ENCODE peak calls at places on chromosomes 3 and 15, in six cellular contexts. M is K562, J is HCT116, T is SK-N-SH, W is H1, R is HepG2. F is an unnamed sample.

GRCh38 chr15:90000175-90000923 is 775 bp upstream of the ZNF710 start:
- DNase-seq in J (no peak), R (no peak), W (peak), T (peak), M (no peak), F (peak)

GRCh38 chr3:48795997-48796732 is 51.5 kb downstream of the PRKAR2A start:
- DNase-seq in T (no peak), R (no peak), W (no peak), M (no peak), J (no peak), F (no peak)

GRCh38 chr3:172627057-172627809 is 83.6 kb downstream of the NCEH1 start:
- DNase-seq in J (no peak), T (no peak), W (no peak), M (no peak), R (no peak), F (no peak)

GRCh38 chr3:132064114-132064513 is 29.3 kb upstream of the CPNE4 start:
- DNase-seq in T (no peak), W (no peak), J (no peak), M (no peak), R (no peak), F (no peak)

GRCh38 chr3:122810706-122811105 is 15.8 kb downstream of the SLC49A4 start:
- DNase-seq in W (no peak), M (no peak), J (no peak), T (no peak), R (no peak), F (no peak)

GRCh38 chr3:33054100-33055097 is 42.5 kb downstream of the GLB1 start:
- DNase-seq in W (no peak), R (no peak), M (peak), T (peak), J (no peak), F (no peak)

GRCh38 chr3:4817128-4817527 is 162.1 kb upstream of the BHLHE40 start:
- DNase-seq in R (no peak), M (no peak), W (no peak), J (no peak), T (no peak), F (no peak)

GRCh38 chr3:28467414-28467813 is 118.8 kb upstream of the AZI2 start:
- DNase-seq in J (no peak), T (no peak), W (no peak), M (no peak), R (no peak), F (no peak)

GRCh38 chr3:44012146-44012899 is 229.4 kb upstream of the TOPAZ1 start:
- DNase-seq in W (no peak), R (no peak), M (no peak), T (no peak), J (no peak), F (no peak)

GRCh38 chr3:151979914-151980313 is 106.5 kb downstream of the SUCNR1 start:
- DNase-seq in T (no peak), R (no peak), W (no peak), J (no peak), M (no peak), F (no peak)
- TF ChIP-seq JUND in T (no peak), R (no peak), W (no peak), J (no peak), M (no peak), F (no peak)

GRCh38 chr15:38667875-38668274 is 103.3 kb upstream of the RASGRP1 start:
- DNase-seq in R (no peak), T (no peak), J (no peak), M (no peak), W (no peak), F (no peak)
- TF ChIP-seq JUND in R (no peak), T (no peak), J (no peak), M (no peak), W (no peak), F (no peak)

GRCh38 chr15:67479781-67480180 is 41.1 kb upstream of the C15orf61 start:
- DNase-seq in W (no peak), J (no peak), T (peak), R (no peak), M (no peak), F (no peak)
- TF ChIP-seq JUND in W (no peak), J (no peak), T (no peak), R (no peak), M (no peak), F (no peak)

DNA sequence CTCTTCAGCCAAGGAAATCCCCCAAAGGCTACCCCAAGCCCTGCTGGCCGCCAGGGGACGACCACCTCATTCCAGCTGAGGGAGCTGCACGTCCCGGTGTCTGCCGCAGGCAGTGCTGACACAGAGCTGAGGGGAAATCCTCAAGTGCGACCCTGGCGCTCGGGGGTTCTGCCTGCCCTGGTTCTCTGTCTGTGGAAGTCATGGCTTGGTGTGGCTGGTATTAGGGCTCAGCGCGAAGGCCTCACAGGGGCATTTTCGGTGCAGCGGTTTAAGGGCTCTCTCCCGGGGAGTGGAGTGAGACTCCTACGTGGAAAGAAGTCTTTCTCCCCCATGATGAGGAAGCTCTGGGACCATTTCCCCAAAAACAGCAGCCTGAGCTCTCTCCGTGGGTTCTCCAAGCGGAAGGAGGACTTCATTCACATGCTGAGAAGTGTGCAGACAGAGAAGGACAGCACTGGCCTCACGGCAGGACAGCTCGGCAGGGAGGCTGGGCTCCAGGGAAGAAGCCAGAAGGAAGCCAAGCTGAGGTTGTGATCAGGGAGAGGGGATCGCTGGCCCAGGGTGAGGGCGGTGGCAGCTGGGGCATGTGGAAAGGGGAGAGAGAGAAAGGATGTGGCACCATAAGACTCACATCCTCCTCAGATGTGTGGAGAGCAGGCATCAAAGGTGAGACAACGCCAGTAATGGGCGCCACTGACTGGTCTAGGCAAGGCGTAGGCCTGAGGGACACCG is 48.6 kb downstream of the KLF15 start:
- DNase-seq in J (no peak), M (no peak), W (no peak), T (no peak), R (no peak), F (no peak)
- TF ChIP-seq JUND in J (no peak), M (no peak), W (no peak), T (no peak), R (no peak), F (no peak)

GRCh38 chr3:149479621-149480325 is 5.3 kb downstream of the TM4SF4 start:
- DNase-seq in R (no peak), W (no peak), M (no peak), J (no peak), T (no peak), F (no peak)

GRCh38 chr3:149475451-149476060 is 1.1 kb downstream of the TM4SF4 start:
- DNase-seq in R (no peak), J (no peak), W (no peak), M (no peak), T (no peak), F (no peak)

GRCh38 chr3:149481491-149481890 is 7.0 kb downstream of the TM4SF4 start:
- DNase-seq in W (no peak), T (no peak), M (no peak), R (no peak), J (no peak), F (no peak)

GRCh38 chr3:149476135-149476684 is 1.7 kb downstream of the TM4SF4 start:
- DNase-seq in T (no peak), W (no peak), R (no peak), M (no peak), J (no peak), F (no peak)

DNA sequence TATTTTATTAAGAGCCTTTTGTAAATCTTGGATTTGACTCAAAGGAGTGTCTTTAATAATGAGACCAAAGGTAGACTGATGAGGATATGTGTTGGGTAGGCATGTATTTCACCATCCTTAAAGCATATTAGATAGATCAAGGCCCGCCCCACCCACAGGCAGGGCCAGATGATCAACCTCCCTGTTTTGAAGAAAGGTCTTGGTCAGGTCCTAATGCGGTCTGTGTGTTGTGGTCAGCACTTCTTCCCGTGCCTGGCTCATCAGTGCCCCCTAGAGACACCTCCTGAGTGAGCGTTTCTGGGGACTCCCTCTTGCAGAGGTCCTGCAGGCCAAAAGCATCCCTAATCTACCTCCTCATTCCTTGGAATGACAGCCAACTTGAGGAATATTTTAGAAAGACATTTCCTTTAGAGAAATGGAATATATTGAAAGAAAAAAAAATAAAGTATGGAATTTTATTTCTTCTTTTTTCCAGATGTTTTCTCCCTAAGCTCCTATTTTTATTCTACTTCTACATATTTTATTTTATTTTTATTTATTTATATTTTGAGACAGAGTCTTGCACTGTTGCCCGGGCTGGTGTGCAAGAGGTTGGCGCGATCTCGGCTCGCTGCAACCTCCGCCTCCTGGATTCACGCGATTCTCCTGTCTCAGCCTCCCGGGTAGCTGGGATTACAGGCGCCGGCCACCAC is 6.0 kb downstream of the TM4SF4 start:
- DNase-seq in W (peak), T (peak), R (peak), J (peak), M (peak), F (peak)
- TF ChIP-seq JUND in W (no peak), T (no peak), R (no peak), J (no peak), M (no peak), F (no peak)